ENCODE peak calls at places on chromosomes 16 and 17, in nine cellular contexts. C is Peyer's patch, Z is heart right ventricle, P is left ventricle myocardium inferior, F is IMR-90, L is fibroblast of lung, Y is body of pancreas, R is PC-3, N is ascending aorta. S is an unnamed sample. For H3K4me1, the result is how much of the 10 kb centered on the place peaks cover.

GRCh38 chr16:79564594-79565210 is 35.8 kb downstream of the MAF start:
- DNase-seq in C (no peak), Z (no peak), P (no peak), F (no peak), L (no peak), Y (no peak), R (no peak), N (no peak), S (no peak)

GRCh38 chr16:78007121-78007520 is 15.2 kb upstream of the CLEC3A start:
- DNase-seq in C (no peak), Z (no peak), P (no peak), F (no peak), L (no peak), Y (no peak), R (no peak), N (no peak), S (no peak)

GRCh38 chr17:80667462-80668277 is 123.0 kb downstream of the RPTOR start:
- DNase-seq in C (no peak), Z (no peak), P (no peak), F (no peak), L (no peak), Y (no peak), R (no peak), N (no peak), S (no peak)

GRCh38 chr17:12730931-12731521 is 58.3 kb upstream of the ARHGAP44 start:
- DNase-seq in C (no peak), Z (peak), P (peak), F (peak), L (peak), Y (peak), R (peak), N (peak), S (no peak)

GRCh38 chr16:31076319-31076718 is 2.1 kb downstream of the ZNF646 start:
- DNase-seq in C (no peak), Z (no peak), P (no peak), F (no peak), L (no peak), Y (no peak), R (no peak), N (no peak), S (no peak)

GRCh38 chr17:8080799-8081219 is 6.7 kb downstream of the ALOX12B start:
- DNase-seq in C (no peak), Z (no peak), P (no peak), F (no peak), L (no peak), Y (no peak), R (no peak), N (no peak), S (no peak)

GRCh38 chr16:24525970-24526559 is 13.3 kb upstream of the RBBP6 start:
- DNase-seq in C (no peak), Z (no peak), P (no peak), F (no peak), L (peak), Y (peak), R (peak), N (no peak), S (peak)

GRCh38 chr17:142102-142661 is 4.8 kb downstream of the SCGB1C2 start:
- DNase-seq in C (peak), Z (peak), P (no peak), F (peak), L (peak), Y (peak), R (peak), N (no peak), S (no peak)

GRCh38 chr17:31859487-31860008 is 504 bp upstream of the COPRS start:
- DNase-seq in C (no peak), Z (no peak), P (no peak), F (no peak), L (peak), Y (no peak), R (peak), N (no peak), S (peak)

GRCh38 chr16:68469728-68470460 is 21.6 kb upstream of the SMPD3 start:
- DNase-seq in C (peak), Z (no peak), P (no peak), F (no peak), L (no peak), Y (no peak), R (no peak), N (no peak), S (no peak)

GRCh38 chr16:50182441-50182840 is 29.3 kb downstream of the TENT4B start:
- DNase-seq in C (no peak), Z (no peak), P (no peak), F (no peak), L (no peak), Y (no peak), R (no peak), N (no peak), S (no peak)

GRCh38 chr17:7887038-7887481 is 1.5 kb upstream of the CHD3 start:
- DNase-seq in C (no peak), Z (no peak), P (no peak), F (no peak), L (no peak), Y (no peak), R (no peak), N (no peak), S (no peak)

GRCh38 chr16:11672206-11673090 is 4.2 kb downstream of the SNN start:
- DNase-seq in C (peak), Z (peak), P (no peak), F (no peak), L (no peak), Y (peak), R (no peak), N (no peak), S (no peak)

GRCh38 chr17:19485800-19486340 is 47.8 kb upstream of the SLC47A1 start:
- DNase-seq in C (no peak), Z (no peak), P (no peak), F (no peak), L (no peak), Y (no peak), R (no peak), N (no peak), S (no peak)

GRCh38 chr17:2613089-2613808 is 19.8 kb downstream of the PAFAH1B1 start:
- DNase-seq in C (no peak), Z (no peak), P (no peak), F (no peak), L (no peak), Y (no peak), R (no peak), N (no peak), S (no peak)

GRCh38 chr17:49352587-49353154 is 9.4 kb downstream of the ZNF652 start:
- DNase-seq in C (no peak), Z (no peak), P (no peak), F (no peak), L (no peak), Y (no peak), R (no peak), N (no peak), S (no peak)

GRCh38 chr16:85982563-85982939 is 83.6 kb downstream of the IRF8 start:
- DNase-seq in C (no peak), Z (no peak), P (peak), F (no peak), L (no peak), Y (peak), R (no peak), N (peak), S (no peak)

GRCh38 chr16:8866118-8866883 is 2.5 kb downstream of the CARHSP1 start:
- DNase-seq in C (no peak), Z (peak), P (peak), F (no peak), L (peak), Y (no peak), R (no peak), N (no peak), S (no peak)

GRCh38 chr16:87744750-87745514 is 20.9 kb downstream of the KLHDC4 start:
- DNase-seq in C (no peak), Z (no peak), P (no peak), F (no peak), L (no peak), Y (no peak), R (no peak), N (no peak), S (no peak)

DNA sequence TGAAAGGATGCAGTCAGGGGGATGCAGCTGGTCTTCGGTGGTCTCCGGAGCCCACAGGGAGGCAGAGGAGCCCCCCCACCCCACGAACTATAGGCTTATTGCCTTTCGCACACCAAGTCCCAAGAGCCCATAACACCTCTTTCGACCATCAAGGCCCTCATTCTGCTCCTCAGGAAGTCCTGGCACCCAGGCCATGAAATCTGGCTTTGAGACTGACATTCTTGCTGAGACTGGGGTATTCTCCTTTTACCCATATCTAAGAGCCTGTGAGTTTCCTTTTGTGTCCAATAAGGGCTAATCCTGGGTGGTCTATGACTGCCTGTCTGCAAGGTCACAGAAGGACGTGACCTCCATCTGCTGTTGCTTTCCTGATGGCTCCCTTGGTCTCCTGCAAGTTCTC is 6.4 kb upstream of the ARL4D start:
- DNase-seq in C (no peak), Z (no peak), P (no peak), F (no peak), L (no peak), Y (no peak), R (no peak), N (no peak), S (no peak)
- H3K27ac ChIP-seq in C (no peak), Z (no peak), P (no peak), F (no peak), L (no peak), Y (no peak), R (no peak), N (no peak), S (no peak)

DNA sequence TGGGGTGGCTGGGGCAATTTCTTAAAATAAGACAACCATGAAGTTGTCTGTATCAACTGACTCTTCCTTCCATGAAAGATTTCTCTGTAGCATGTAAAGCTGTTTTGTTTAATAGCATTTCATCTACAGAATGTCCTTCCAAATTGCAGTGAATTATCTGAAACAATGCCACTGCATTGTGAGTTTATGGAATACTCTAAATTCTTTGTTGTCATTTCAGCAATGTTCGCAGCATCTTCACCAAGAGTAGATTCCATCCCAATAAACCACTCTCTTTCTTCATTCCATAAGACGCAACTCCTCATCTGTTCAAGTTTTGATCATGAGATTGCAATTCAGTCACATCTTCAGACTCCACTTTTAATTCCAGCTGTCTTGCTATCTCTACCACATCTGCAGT is 54.6 kb downstream of the CPPED1 start:
- DNase-seq in C (no peak), Z (no peak), P (no peak), F (no peak), L (no peak), Y (no peak), R (no peak), N (no peak), S (no peak)
- TF ChIP-seq CTCF in C (no peak), Z (no peak), P (no peak), F (no peak), L (no peak), Y (no peak), R (no peak), N (no peak), S (no peak)

DNA sequence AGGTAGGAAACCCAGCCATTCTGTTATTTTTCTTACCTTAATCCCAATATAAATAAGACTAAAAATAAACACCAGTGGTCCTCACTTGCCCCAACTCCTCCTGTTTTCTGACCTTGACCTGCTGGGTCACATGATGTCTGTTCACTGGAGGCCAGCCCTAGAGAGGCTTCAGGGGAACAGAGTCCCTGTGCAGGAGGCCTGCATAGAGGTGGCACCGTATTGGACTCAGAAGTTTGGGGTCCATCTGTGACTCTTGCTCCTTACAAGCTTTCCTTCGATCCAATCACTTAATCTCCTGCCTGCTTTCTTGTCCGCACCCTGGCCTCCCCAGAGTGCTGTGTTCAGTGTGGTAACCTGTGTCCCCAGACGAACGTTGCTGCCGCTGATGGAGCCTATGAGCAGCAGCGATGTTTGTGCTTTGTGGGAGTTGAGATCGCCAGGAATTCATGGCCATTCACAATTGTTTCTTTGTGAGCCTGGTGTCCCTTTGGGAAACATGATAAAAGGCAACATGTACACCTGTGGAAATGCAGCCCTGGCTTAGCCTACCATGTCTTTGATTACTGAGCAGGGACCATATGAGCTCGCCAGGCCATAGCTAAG is 4.7 kb downstream of the IGSF6 start:
- DNase-seq in C (no peak), Z (no peak), P (no peak), F (no peak), L (no peak), Y (no peak), R (no peak), N (no peak), S (no peak)
- H3K4me1 ChIP-seq in C (under half), Z (under half), P (under half), F (under half), L (under half), Y (under half), R (under half), N (under half), S (under half)

GRCh38 chr16:62927122-62927521 is 890.9 kb upstream of the CDH8 start:
- DNase-seq in C (no peak), Z (no peak), P (no peak), F (no peak), L (no peak), Y (no peak), R (no peak), N (no peak), S (no peak)
- H3K27ac ChIP-seq in C (no peak), Z (no peak), P (no peak), F (no peak), L (no peak), Y (no peak), R (no peak), N (no peak), S (no peak)

GRCh38 chr16:3059041-3059722 is 6.3 kb upstream of the IL32 start:
- DNase-seq in C (peak), Z (peak), P (peak), F (peak), L (peak), Y (peak), R (peak), N (peak), S (no peak)
- TF ChIP-seq CTCF in C (peak), Z (peak), P (peak), F (peak), L (peak), Y (peak), R (peak), N (peak), S (peak)

DNA sequence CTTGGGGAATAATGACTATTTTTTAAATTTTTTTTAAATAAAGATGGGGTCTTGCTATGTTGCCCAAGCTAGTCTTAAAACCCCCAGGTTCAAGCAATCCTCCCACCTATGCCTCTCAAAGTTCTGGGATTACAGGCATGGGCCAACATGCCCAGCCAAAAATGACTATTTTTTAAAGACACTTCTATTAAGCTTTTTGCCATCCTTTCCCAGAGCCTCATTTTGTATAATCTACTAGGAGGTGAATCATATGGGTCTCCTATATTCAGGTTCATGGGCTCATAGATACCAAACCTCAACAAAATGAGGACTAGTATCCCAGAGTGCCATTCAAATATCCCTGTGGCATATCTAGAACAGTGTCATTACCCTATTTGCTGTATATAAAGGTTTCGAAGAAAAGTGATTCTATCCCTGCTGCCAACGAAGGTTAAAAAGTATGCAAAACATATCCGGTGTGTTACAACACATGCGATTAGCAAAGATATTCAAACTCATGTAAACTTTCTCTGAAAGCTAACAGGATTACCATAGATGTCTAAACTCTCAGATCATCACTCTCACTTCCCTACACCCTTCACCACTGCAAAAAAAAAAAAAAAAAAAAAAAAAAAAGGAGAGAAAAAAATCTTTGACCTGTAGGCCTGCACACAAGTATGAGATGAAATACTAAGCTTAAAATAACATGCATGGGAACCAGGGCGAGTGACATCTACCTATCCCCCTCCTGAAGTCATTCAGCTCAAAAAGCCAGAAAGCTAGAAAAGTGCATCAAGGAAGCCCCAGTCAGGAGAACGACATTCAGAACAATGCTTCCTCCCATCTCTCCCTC is 23.5 kb downstream of the XPO6 start:
- DNase-seq in C (no peak), Z (no peak), P (no peak), F (peak), L (no peak), Y (no peak), R (no peak), N (no peak), S (no peak)
- H3K4me1 ChIP-seq in C (under half), Z (under half), P (half or more), F (half or more), L (under half), Y (under half), R (under half), N (under half), S (under half)

GRCh38 chr17:62001105-62001504 is 64.0 kb downstream of the MED13 start:
- DNase-seq in C (no peak), Z (no peak), P (no peak), F (no peak), L (no peak), Y (no peak), R (no peak), N (no peak), S (no peak)

GRCh38 chr17:62000186-62000585 is 64.9 kb downstream of the MED13 start:
- DNase-seq in C (no peak), Z (no peak), P (no peak), F (no peak), L (no peak), Y (no peak), R (no peak), N (no peak), S (no peak)

GRCh38 chr17:61997649-61998048 is 67.4 kb downstream of the MED13 start:
- DNase-seq in C (no peak), Z (no peak), P (no peak), F (peak), L (peak), Y (no peak), R (peak), N (no peak), S (no peak)

GRCh38 chr17:61996916-61997605 is 68.0 kb downstream of the MED13 start:
- DNase-seq in C (no peak), Z (no peak), P (no peak), F (no peak), L (peak), Y (no peak), R (no peak), N (no peak), S (no peak)
- H3K27ac ChIP-seq in C (no peak), Z (no peak), P (peak), F (no peak), L (no peak), Y (peak), R (peak), N (no peak), S (no peak)

GRCh38 chr16:84839956-84840355 is 20.2 kb downstream of the CRISPLD2 start:
- DNase-seq in C (no peak), Z (no peak), P (no peak), F (peak), L (peak), Y (no peak), R (peak), N (no peak), S (no peak)
- TF ChIP-seq CTCF in C (no peak), Z (no peak), P (no peak), F (no peak), L (no peak), Y (no peak), R (no peak), N (no peak), S (no peak)

DNA sequence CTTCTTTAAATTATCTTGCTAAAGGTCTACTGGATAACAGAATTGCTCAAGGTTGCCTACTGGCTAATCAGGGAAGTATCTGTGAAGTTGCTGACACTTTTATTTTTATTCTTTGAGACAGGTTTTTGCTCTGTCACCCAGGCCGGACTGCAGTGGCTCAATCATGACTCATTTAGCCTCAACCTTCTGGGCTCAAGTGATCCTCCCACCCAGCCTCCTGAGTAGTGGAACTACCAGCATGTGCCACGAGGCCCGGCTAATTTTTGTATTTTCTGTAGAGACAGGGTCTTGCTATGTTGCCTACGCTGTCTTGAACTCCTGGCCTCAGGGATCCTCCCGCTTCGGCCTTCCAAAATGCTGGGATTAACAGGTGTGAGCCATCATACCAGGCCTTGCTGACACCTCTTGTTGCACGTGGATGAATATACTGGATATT is 43.1 kb downstream of the GLG1 start:
- DNase-seq in C (no peak), Z (no peak), P (no peak), F (peak), L (peak), Y (peak), R (peak), N (no peak), S (no peak)
- H3K4me1 ChIP-seq in C (under half), Z (half or more), P (under half), F (under half), L (under half), Y (under half), R (under half), N (under half), S (under half)

GRCh38 chr17:55120651-55121050 is 144.1 kb upstream of the HLF start:
- DNase-seq in C (no peak), Z (no peak), P (no peak), F (no peak), L (no peak), Y (no peak), R (no peak), N (no peak), S (no peak)

GRCh38 chr17:55116440-55116914 is 147.9 kb downstream of the STXBP4 start:
- DNase-seq in C (no peak), Z (no peak), P (no peak), F (no peak), L (no peak), Y (no peak), R (peak), N (no peak), S (no peak)

GRCh38 chr17:55121268-55121667 is 143.5 kb upstream of the HLF start:
- DNase-seq in C (no peak), Z (no peak), P (no peak), F (no peak), L (no peak), Y (no peak), R (no peak), N (no peak), S (no peak)

GRCh38 chr17:55114283-55114682 is 145.7 kb downstream of the STXBP4 start:
- DNase-seq in C (no peak), Z (no peak), P (no peak), F (no peak), L (no peak), Y (no peak), R (no peak), N (no peak), S (no peak)

GRCh38 chr17:55117063-55117611 is 147.6 kb upstream of the HLF start:
- DNase-seq in C (no peak), Z (no peak), P (no peak), F (no peak), L (no peak), Y (no peak), R (no peak), N (no peak), S (no peak)
- H3K27ac ChIP-seq in C (no peak), Z (no peak), P (peak), F (no peak), L (no peak), Y (no peak), R (no peak), N (no peak), S (no peak)